ENCODE peak calls at places on chromosomes 3 and 15, in six cellular contexts. E is fibroblast of lung, K is mammary epithelial cell, F is IMR-90, V is pancreas, P is spleen. G is an unnamed sample.
A peak's percentile ranks its signal among the peaks of the same experiment; 100 is the strongest.

GRCh38 chr3:195763248-195763830 is 42.6 kb downstream of the MUC20 start:
- DNase-seq in E (no peak), K (no peak), F (no peak), V (no peak), P (peak; percentile 23), G (no peak)

GRCh38 chr3:119542168-119542767 is 17.1 kb downstream of the CD80 start:
- DNase-seq in E (no peak), K (no peak), F (no peak), V (no peak), P (no peak), G (no peak)

GRCh38 chr3:50486219-50486888 is 17.1 kb downstream of the CACNA2D2 start:
- DNase-seq in E (peak; percentile 36), K (no peak), F (peak; percentile 17), V (no peak), P (no peak), G (no peak)

GRCh38 chr3:15050405-15051092 is 14.6 kb downstream of the MRPS25 start:
- DNase-seq in E (no peak), K (no peak), F (no peak), V (no peak), P (peak; percentile 74), G (no peak)

GRCh38 chr15:73753250-73754130 is at the start of gene INSYN1:
- DNase-seq in E (peak; percentile 54), K (no peak), F (no peak), V (peak; percentile 8), P (no peak), G (no peak)

GRCh38 chr15:23073890-23074631 is 34.7 kb upstream of the TUBGCP5 start:
- DNase-seq in E (no peak), K (peak; percentile 15), F (no peak), V (peak; percentile 26), P (no peak), G (no peak)

GRCh38 chr15:72559781-72560180 is 85.7 kb downstream of the ARIH1 start:
- DNase-seq in E (peak; percentile 15), K (no peak), F (peak; percentile 71), V (no peak), P (no peak), G (no peak)

GRCh38 chr3:70095260-70095659 is 95.7 kb downstream of the SAMMSON start:
- DNase-seq in E (no peak), K (no peak), F (no peak), V (no peak), P (no peak), G (no peak)

GRCh38 chr15:66995257-66995656 is 70.1 kb upstream of the SMAD3 start:
- DNase-seq in E (peak; percentile 57), K (peak; percentile 65), F (peak; percentile 86), V (no peak), P (no peak), G (no peak)

GRCh38 chr15:39942101-39942752 is 8.3 kb downstream of the EIF2AK4 start:
- DNase-seq in E (peak; percentile 72), K (no peak), F (peak; percentile 77), V (no peak), P (no peak), G (no peak)

GRCh38 chr3:168034152-168034928 is 61.4 kb downstream of the GOLIM4 start:
- DNase-seq in E (peak; percentile 76), K (peak; percentile 7), F (peak; percentile 73), V (no peak), P (no peak), G (no peak)

GRCh38 chr15:55552926-55553325 is 35.2 kb downstream of the PYGO1 start:
- DNase-seq in E (peak; percentile 89), K (no peak), F (peak; percentile 83), V (no peak), P (no peak), G (no peak)

GRCh38 chr3:155870133-155870944 is at the start of gene GMPS:
- DNase-seq in E (peak; percentile 89), K (peak; percentile 95), F (peak; percentile 89), V (peak; percentile 95), P (peak; percentile 100), G (peak; percentile 98)

GRCh38 chr15:40146037-40146436 is 14.8 kb upstream of the BUB1B start:
- DNase-seq in E (peak; percentile 61), K (peak; percentile 69), F (peak; percentile 57), V (no peak), P (no peak), G (no peak)

GRCh38 chr3:9347887-9348286 is 15.0 kb upstream of the THUMPD3 start:
- DNase-seq in E (peak; percentile 97), K (peak; percentile 69), F (peak; percentile 77), V (no peak), P (no peak), G (no peak)

GRCh38 chr3:110314512-110315114 is 757.0 kb upstream of the NECTIN3 start:
- DNase-seq in E (peak; percentile 45), K (peak; percentile 50), F (peak; percentile 39), V (peak; percentile 37), P (no peak), G (peak; percentile 57)

GRCh38 chr3:182979103-182979697 is 1.1 kb downstream of the DCUN1D1 start:
- DNase-seq in E (no peak), K (peak; percentile 21), F (peak; percentile 11), V (no peak), P (no peak), G (no peak)

GRCh38 chr3:8953336-8953735 is 9.9 kb downstream of the RAD18 start:
- DNase-seq in E (no peak), K (no peak), F (no peak), V (no peak), P (no peak), G (no peak)

GRCh38 chr15:67914537-67915373 is 74.9 kb upstream of the RNU6-1 start:
- DNase-seq in E (peak; percentile 34), K (no peak), F (peak; percentile 28), V (peak; percentile 34), P (no peak), G (peak; percentile 74)

GRCh38 chr15:42679285-42680141 is 57.4 kb downstream of the CDAN1 start:
- DNase-seq in E (peak; percentile 2), K (peak; percentile 96), F (no peak), V (no peak), P (no peak), G (no peak)

GRCh38 chr3:163490119-163490518 is 1588.2 kb downstream of the SI start:
- DNase-seq in E (peak; percentile 2), K (peak; percentile 19), F (no peak), V (peak; percentile 29), P (peak; percentile 42), G (peak; percentile 53)

DNA sequence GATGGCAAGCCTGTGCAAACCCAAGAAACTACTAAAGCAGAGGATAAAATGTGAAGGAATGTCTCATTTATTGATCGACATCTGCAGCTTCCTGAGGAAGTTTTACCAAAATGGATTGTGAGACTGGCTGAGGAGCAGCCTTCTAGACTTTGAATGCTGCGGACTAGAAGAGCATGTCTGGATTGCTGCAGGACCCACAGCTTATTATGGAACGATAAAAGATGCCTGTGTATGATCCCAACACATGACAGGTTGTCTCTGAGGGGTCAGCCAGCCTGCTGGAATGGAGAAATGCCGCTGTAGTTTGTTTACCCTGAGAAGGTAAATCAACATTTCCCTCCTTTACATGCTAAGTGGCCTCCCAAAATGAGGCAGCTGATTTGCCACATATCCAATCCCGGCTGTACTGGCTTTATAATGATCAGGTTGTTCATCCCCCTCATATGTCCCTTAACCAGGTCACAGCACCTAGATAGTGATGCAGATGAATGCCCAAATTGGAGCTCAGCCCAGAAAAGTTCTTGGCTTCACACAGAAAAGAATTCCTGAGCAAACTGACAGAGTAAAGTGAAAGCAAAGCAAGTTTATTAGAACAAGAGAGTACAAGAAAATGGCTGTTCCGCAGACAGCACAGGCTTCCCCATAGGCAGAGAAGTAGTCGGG is 63.9 kb downstream of the IL12A start:
- DNase-seq in E (peak; percentile 59), K (no peak), F (peak; percentile 38), V (peak; percentile 3), P (no peak), G (no peak)
- H3K4me3 ChIP-seq in E (no peak overlapping the region), K (peak overlapping the region; percentile 43), F (no peak overlapping the region), V (no peak overlapping the region), P (no peak overlapping the region), G (no peak overlapping the region)

GRCh38 chr3:31532587-31533168 is at the start of gene STT3B:
- DNase-seq in E (peak; percentile 82), K (peak; percentile 88), F (peak; percentile 75), V (peak; percentile 78), P (peak; percentile 97), G (peak; percentile 80)

GRCh38 chr3:31534036-31534435 is 1.3 kb downstream of the STT3B start:
- DNase-seq in E (peak; percentile 16), K (peak; percentile 27), F (peak; percentile 17), V (no peak), P (no peak), G (no peak)

GRCh38 chr3:31539275-31539674 is 6.5 kb downstream of the STT3B start:
- DNase-seq in E (no peak), K (no peak), F (no peak), V (no peak), P (no peak), G (no peak)

GRCh38 chr3:31533169-31533870 is 595 bp downstream of the STT3B start:
- DNase-seq in E (peak; percentile 25), K (peak; percentile 43), F (peak; percentile 1), V (peak; percentile 44), P (peak; percentile 94), G (peak; percentile 44)

DNA sequence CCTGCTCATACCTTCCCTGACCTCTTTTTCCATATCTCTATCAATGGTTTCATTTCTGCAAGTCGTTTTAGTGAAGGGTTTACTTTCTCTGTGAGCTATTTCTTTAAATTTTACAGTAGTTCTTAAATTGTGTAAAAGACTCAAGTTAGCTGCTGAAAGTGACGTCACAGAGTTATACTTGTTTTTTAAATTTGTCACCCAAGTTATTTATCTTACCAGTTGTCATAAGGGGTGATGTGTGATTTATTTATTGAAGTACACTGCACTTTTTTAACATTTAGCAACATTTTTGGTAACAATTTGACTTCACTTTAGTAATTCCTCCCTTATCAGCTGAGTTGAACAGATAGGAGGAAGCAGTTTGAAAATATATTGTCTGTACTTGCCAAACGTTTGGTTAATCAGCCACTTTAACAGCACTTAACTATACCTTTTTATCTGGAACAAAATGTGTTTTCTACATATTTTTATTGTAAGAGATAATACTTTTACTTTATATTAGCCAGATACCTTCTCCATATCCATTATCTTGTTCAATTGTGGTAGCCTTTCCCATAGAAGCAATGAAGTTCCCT is 3.8 kb downstream of the STT3B start:
- DNase-seq in E (no peak), K (no peak), F (no peak), V (no peak), P (no peak), G (no peak)
- H3K4me1 ChIP-seq in E (peaks cover 2% of the 10 kb centered on the region), K (peaks cover 4% of the 10 kb centered on the region), F (no peaks in the 10 kb centered on the region), V (peaks cover 34% of the 10 kb centered on the region), P (peaks cover 79% of the 10 kb centered on the region), G (peaks cover 39% of the 10 kb centered on the region)

GRCh38 chr3:49236226-49236625 is 40.8 kb downstream of the C3orf62 start:
- DNase-seq in E (no peak), K (no peak), F (no peak), V (no peak), P (no peak), G (no peak)

GRCh38 chr3:49237344-49237743 is 39.7 kb downstream of the C3orf62 start:
- DNase-seq in E (no peak), K (no peak), F (no peak), V (no peak), P (no peak), G (no peak)

GRCh38 chr3:49238274-49239127 is 38.5 kb downstream of the C3orf62 start:
- DNase-seq in E (peak; percentile 45), K (peak; percentile 86), F (peak; percentile 69), V (no peak), P (no peak), G (peak; percentile 48)
- H3K4me3 ChIP-seq in E (no peak overlapping the region), K (no peak overlapping the region), F (no peak overlapping the region), V (no peak overlapping the region), P (no peak overlapping the region), G (no peak overlapping the region)

GRCh38 chr3:127777861-127778711 is 44.2 kb downstream of the MGLL start:
- DNase-seq in E (no peak), K (no peak), F (no peak), V (no peak), P (peak; percentile 41), G (no peak)
- H3K4me1 ChIP-seq in E (peaks cover 41% of the 10 kb centered on the region), K (peaks cover 18% of the 10 kb centered on the region), F (peaks cover 43% of the 10 kb centered on the region), V (no peaks in the 10 kb centered on the region), P (peaks cover 55% of the 10 kb centered on the region), G (peaks cover 4% of the 10 kb centered on the region)

GRCh38 chr3:102089904-102090492 is 240.7 kb downstream of the NFKBIZ start:
- DNase-seq in E (peak; percentile 83), K (peak; percentile 52), F (peak; percentile 98), V (no peak), P (no peak), G (no peak)
- H3K4me3 ChIP-seq in E (no peak overlapping the region), K (no peak overlapping the region), F (no peak overlapping the region), V (no peak overlapping the region), P (no peak overlapping the region), G (no peak overlapping the region)

G was measured in Caco-2.